ENCODE peak calls at places on chromosomes 5 and 9, in seven cellular contexts. A is GM23248, S is aorta, H is Caco-2, I is gastrocnemius medialis, E is fibroblast of lung, B is spleen. T is an unnamed sample.
A peak's percentile ranks its signal among the peaks of the same experiment; 100 is the strongest.

GRCh38 chr9:106405871-106406435 is 457.0 kb upstream of the ZNF462 start:
- DNase-seq in A (no peak), S (no peak), H (no peak), I (no peak), E (peak; percentile 66), B (no peak), T (no peak)

GRCh38 chr9:77386187-77386586 is 208.9 kb downstream of the VPS13A start:
- DNase-seq in A (peak; percentile 62), S (no peak), H (no peak), I (no peak), E (peak; percentile 39), B (no peak), T (no peak)

GRCh38 chr9:3954950-3955670 is 344.8 kb downstream of the GLIS3 start:
- DNase-seq in A (peak; percentile 54), S (no peak), H (no peak), I (no peak), E (peak; percentile 45), B (no peak), T (no peak)

GRCh38 chr9:127318651-127319167 is 54.1 kb downstream of the GARNL3 start:
- DNase-seq in A (peak; percentile 83), S (no peak), H (no peak), I (no peak), E (peak; percentile 83), B (no peak), T (no peak)

GRCh38 chr9:35521708-35522107 is 31.8 kb downstream of the RUSC2 start:
- DNase-seq in A (peak; percentile 78), S (no peak), H (no peak), I (peak; percentile 85), E (peak; percentile 96), B (no peak), T (no peak)

GRCh38 chr5:1118231-1118698 is 6.4 kb upstream of the SLC12A7 start:
- DNase-seq in A (no peak), S (no peak), H (no peak), I (no peak), E (peak; percentile 40), B (no peak), T (no peak)

GRCh38 chr5:89932771-89933181 is 476.8 kb downstream of the CETN3 start:
- DNase-seq in A (no peak), S (no peak), H (no peak), I (no peak), E (peak; percentile 42), B (no peak), T (no peak)

GRCh38 chr5:56950626-56951130 is 1.2 kb downstream of the MIER3 start:
- DNase-seq in A (peak; percentile 91), S (peak; percentile 80), H (peak; percentile 60), I (peak; percentile 24), E (peak; percentile 66), B (peak; percentile 89), T (no peak)

GRCh38 chr9:3330792-3331420 is 194.9 kb downstream of the RFX3 start:
- DNase-seq in A (peak; percentile 73), S (no peak), H (no peak), I (no peak), E (peak; percentile 87), B (no peak), T (no peak)

GRCh38 chr9:123157216-123157615 is 111.2 kb downstream of the STRBP start:
- DNase-seq in A (peak; percentile 5), S (no peak), H (no peak), I (no peak), E (peak; percentile 19), B (no peak), T (no peak)

GRCh38 chr5:173800340-173800739 is 87.8 kb upstream of the CPEB4 start:
- DNase-seq in A (no peak), S (no peak), H (no peak), I (no peak), E (peak; percentile 24), B (no peak), T (no peak)

GRCh38 chr5:128020012-128020411 is 63.6 kb upstream of the SLC12A2 start:
- DNase-seq in A (no peak), S (no peak), H (no peak), I (no peak), E (no peak), B (no peak), T (no peak)

GRCh38 chr5:171270136-171270535 is 38.9 kb upstream of the TLX3 start:
- DNase-seq in A (peak; percentile 49), S (no peak), H (no peak), I (no peak), E (no peak), B (no peak), T (no peak)

GRCh38 chr9:108197888-108198287 is 657.9 kb downstream of the ACTL7B start:
- DNase-seq in A (no peak), S (no peak), H (no peak), I (no peak), E (no peak), B (no peak), T (no peak)

GRCh38 chr5:59842999-59843398 is 50.5 kb downstream of the PDE4D start:
- DNase-seq in A (peak; percentile 6), S (no peak), H (no peak), I (no peak), E (peak; percentile 61), B (no peak), T (no peak)

GRCh38 chr9:116334581-116335150 is 181.1 kb downstream of the PAPPA start:
- DNase-seq in A (no peak), S (no peak), H (no peak), I (no peak), E (no peak), B (no peak), T (no peak)

GRCh38 chr5:151002250-151002649 is 18.1 kb upstream of the GPX3 start:
- DNase-seq in A (peak; percentile 56), S (no peak), H (peak; percentile 44), I (no peak), E (peak; percentile 16), B (no peak), T (no peak)

GRCh38 chr5:175444060-175444904 is at the start of gene DRD1:
- DNase-seq in A (peak; percentile 59), S (peak; percentile 56), H (peak; percentile 31), I (no peak), E (peak; percentile 43), B (peak; percentile 81), T (no peak)

GRCh38 chr9:20355022-20355421 is 267.3 kb downstream of the MLLT3 start:
- DNase-seq in A (peak; percentile 77), S (no peak), H (no peak), I (no peak), E (peak; percentile 79), B (no peak), T (no peak)

GRCh38 chr5:160161626-160162025 is 42.4 kb upstream of the PWWP2A start:
- DNase-seq in A (no peak), S (no peak), H (no peak), I (no peak), E (no peak), B (no peak), T (no peak)

DNA sequence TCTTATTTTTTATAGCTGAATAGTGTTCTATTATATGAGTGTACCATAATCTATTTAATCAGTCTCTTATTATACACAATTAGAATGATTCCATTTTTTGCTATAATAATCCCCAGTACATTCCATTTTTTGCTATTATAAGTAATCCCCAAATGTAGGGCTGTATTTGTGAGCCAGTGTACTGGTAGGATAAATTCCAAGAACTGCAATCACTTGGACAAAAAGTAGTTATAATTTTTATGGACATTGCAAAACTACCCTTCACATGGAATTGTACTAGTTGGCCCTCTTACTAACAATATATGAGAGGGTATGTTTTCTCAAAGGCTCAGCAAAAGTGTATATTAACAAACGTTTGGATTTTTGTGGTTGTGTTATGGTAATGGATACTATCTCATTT is 481.7 kb upstream of the CLINT1 start:
- DNase-seq in A (no peak), S (no peak), H (no peak), I (no peak), E (no peak), B (no peak), T (no peak)
- H3K9me3 ChIP-seq in A (no peaks in the 10 kb centered on the region), S (no peaks in the 10 kb centered on the region), H (no peaks in the 10 kb centered on the region), I (no peaks in the 10 kb centered on the region), E (no peaks in the 10 kb centered on the region), B (peaks cover 8% of the 10 kb centered on the region), T (no peaks in the 10 kb centered on the region)

DNA sequence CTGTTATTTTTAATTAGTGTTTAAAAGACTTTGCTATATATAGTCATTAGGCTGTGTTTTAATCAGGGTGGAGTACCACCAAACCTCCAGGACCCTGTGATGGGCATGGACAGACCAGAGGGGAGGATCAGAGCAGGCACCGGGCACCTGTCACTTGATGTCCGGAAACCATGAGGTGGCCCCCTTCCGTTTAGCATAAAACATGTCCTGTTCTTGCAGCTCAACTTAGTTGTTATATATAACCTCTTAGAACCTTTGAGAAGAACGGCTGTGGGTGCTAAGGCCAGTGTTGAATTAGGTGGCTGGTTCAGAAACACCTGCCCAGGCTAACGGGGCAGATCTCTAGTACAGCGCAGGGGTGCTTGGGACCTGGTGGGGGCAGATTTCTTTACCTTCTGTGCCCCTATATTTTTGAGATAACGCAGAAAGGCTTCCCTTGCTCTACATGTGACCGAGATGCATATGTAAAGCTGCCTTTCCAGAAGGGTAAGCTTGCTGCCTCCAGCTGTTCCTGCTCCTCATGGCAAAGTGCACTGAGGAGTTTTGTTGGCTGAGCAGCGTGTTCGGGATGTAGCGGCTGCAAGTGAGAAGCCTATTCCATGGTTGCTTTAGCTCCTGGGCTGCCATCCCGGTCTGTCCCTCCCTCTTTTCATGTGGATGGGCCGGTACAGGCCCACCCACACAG is 255.5 kb downstream of the FANCC start:
- DNase-seq in A (no peak), S (no peak), H (no peak), I (no peak), E (no peak), B (no peak), T (no peak)
- H3K4me1 ChIP-seq in A (peaks cover 47% of the 10 kb centered on the region), S (peaks cover 11% of the 10 kb centered on the region), H (peaks cover 39% of the 10 kb centered on the region), I (peaks cover 100% of the 10 kb centered on the region), E (peaks cover 31% of the 10 kb centered on the region), B (peaks cover 15% of the 10 kb centered on the region), T (peaks cover 1% of the 10 kb centered on the region)

GRCh38 chr5:141388661-141389060 is 1.2 kb downstream of the PCDHGB4 start:
- DNase-seq in A (no peak), S (no peak), H (no peak), I (no peak), E (no peak), B (no peak), T (no peak)
- H3K9me3 ChIP-seq in A (no peaks in the 10 kb centered on the region), S (peaks cover 36% of the 10 kb centered on the region), H (no peaks in the 10 kb centered on the region), I (peaks cover 5% of the 10 kb centered on the region), E (peaks cover 5% of the 10 kb centered on the region), B (peaks cover 96% of the 10 kb centered on the region), T (peaks cover 3% of the 10 kb centered on the region)

GRCh38 chr9:33905137-33905536 is 88.2 kb downstream of the UBE2R2 start:
- DNase-seq in A (no peak), S (no peak), H (no peak), I (no peak), E (no peak), B (no peak), T (no peak)
- H3K4me1 ChIP-seq in A (no peaks in the 10 kb centered on the region), S (peaks cover 9% of the 10 kb centered on the region), H (no peaks in the 10 kb centered on the region), I (peaks cover 10% of the 10 kb centered on the region), E (no peaks in the 10 kb centered on the region), B (no peaks in the 10 kb centered on the region), T (no peaks in the 10 kb centered on the region)

DNA sequence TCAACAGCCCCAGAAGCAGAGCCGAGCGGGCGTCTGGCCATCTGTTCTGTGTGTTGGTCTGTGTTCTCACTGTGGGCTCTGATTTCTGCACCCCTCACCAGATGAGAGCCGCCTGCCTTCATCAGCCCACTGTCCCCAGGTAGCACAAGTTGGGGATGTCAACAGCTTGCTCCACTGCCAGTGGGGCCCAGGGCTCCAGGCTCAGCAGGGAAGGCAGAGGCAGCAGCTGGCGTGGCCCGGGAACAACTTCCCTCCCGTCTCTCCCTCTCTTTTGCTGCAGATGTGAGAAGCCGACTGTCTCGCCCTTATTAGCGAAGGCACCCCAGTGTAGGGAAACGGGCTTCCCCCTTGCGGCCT is 363.5 kb downstream of the IRX2 start:
- DNase-seq in A (no peak), S (no peak), H (no peak), I (no peak), E (no peak), B (no peak), T (no peak)
- H3K9me3 ChIP-seq in A (no peaks in the 10 kb centered on the region), S (no peaks in the 10 kb centered on the region), H (no peaks in the 10 kb centered on the region), I (no peaks in the 10 kb centered on the region), E (no peaks in the 10 kb centered on the region), B (no peaks in the 10 kb centered on the region), T (no peaks in the 10 kb centered on the region)

T was measured in iPS DF 6.9.